ENCODE peak calls at places on chromosomes 11 and 22, in seven cellular contexts. W is H1, B is GM12891, J is SK-N-SH, R is K562, N is HepG2, E is GM12878. A is an unnamed sample.

GRCh38 chr11:36437413-36437812 is 72.7 kb downstream of the TRAF6 start:
- DNase-seq in J (no peak), N (no peak), W (no peak), E (no peak), R (no peak), B (no peak), A (no peak)

GRCh38 chr11:6742260-6742659 is 29.5 kb downstream of the OR2AG2 start:
- DNase-seq in R (no peak), N (no peak), B (no peak), J (no peak), E (no peak), W (no peak), A (no peak)

GRCh38 chr11:62048101-62048500 is 75.7 kb upstream of the INCENP start:
- DNase-seq in W (no peak), E (no peak), N (no peak), R (no peak), B (no peak), J (no peak), A (no peak)

GRCh38 chr22:35958334-35958733 is 70.3 kb downstream of the RBFOX2 start:
- DNase-seq in W (no peak), J (no peak), N (no peak), E (no peak), B (no peak), R (no peak), A (no peak)

GRCh38 chr22:42452916-42453315 is 20.7 kb upstream of the NFAM1 start:
- DNase-seq in W (no peak), B (no peak), N (no peak), R (no peak), E (no peak), J (no peak), A (no peak)

GRCh38 chr11:60950024-60950423 is 2.0 kb downstream of the SLC15A3 start:
- DNase-seq in N (no peak), R (no peak), E (no peak), J (no peak), B (no peak), W (no peak), A (no peak)

GRCh38 chr11:116782728-116783127 is 5.1 kb downstream of the ZPR1 start:
- DNase-seq in J (no peak), R (no peak), N (no peak), B (no peak), E (no peak), W (no peak), A (no peak)

GRCh38 chr11:68956142-68956541 is 24.6 kb downstream of the MRGPRD start:
- DNase-seq in J (peak; percentile 70), W (peak; percentile 85), E (no peak), N (no peak), R (peak; percentile 31), B (peak; percentile 74), A (peak; percentile 56)

GRCh38 chr11:8288166-8288772 is 24.6 kb upstream of the LMO1 start:
- DNase-seq in B (no peak), N (no peak), W (no peak), J (no peak), E (no peak), R (no peak), A (no peak)

GRCh38 chr11:120820040-120820439 is 203.9 kb upstream of the TBCEL start:
- DNase-seq in J (no peak), B (no peak), R (no peak), N (no peak), W (no peak), E (no peak), A (no peak)
- TF ChIP-seq TAF1 in J (no peak), B (no peak), R (no peak), N (no peak), W (no peak), E (no peak), A (no peak)

GRCh38 chr22:16988257-16988656 is 19.8 kb downstream of the GAB4 start:
- DNase-seq in N (no peak), R (no peak), B (no peak), J (no peak), E (no peak), W (no peak), A (no peak)
- TF ChIP-seq TAF1 in N (no peak), R (no peak), B (no peak), J (no peak), E (no peak), W (no peak), A (no peak)

GRCh38 chr11:72140661-72141060 is 5.1 kb downstream of the FOLR3 start:
- DNase-seq in W (no peak), E (no peak), R (no peak), J (no peak), B (no peak), N (no peak), A (no peak)
- TF ChIP-seq TAF1 in W (no peak), E (no peak), R (no peak), J (no peak), B (no peak), N (no peak), A (no peak)

DNA sequence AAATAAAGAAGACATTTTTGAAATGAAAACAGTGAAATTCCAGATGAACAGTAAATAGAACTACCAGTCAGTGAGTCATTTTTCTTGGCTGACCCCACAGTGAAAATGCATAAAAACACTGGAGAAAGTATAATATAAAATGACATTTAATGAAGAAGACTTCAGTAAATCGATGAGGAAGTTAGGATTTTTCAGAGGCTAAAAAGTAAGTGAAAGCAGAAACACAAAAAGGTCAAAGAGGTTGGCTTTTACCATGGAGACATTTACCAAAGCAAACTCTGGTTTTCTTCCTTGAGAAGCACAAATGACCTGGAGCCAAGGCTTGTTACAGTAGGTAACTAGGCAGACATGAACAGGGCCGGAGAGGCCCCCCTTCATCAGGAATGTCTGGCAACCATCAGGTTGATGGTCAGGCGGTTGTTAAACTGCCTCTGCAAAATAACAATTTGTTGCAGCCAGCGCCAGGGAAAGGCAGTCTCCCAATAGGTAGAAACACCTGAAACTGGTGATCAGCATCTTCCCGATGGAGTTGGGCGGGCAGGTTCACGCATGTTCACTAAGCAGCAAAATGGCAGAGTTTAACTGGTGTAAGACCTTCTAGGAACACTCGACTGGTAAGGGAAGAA is 16.7 kb upstream of the TMEM123 start:
- DNase-seq in N (no peak), B (no peak), E (no peak), W (no peak), R (no peak), J (no peak), A (no peak)
- TF ChIP-seq TAF1 in N (no peak), B (no peak), E (no peak), W (no peak), R (no peak), J (no peak), A (no peak)

GRCh38 chr11:58912124-58912523 is 27.2 kb upstream of the GLYATL1 start:
- DNase-seq in N (no peak), B (no peak), R (no peak), J (no peak), E (no peak), W (no peak), A (no peak)

GRCh38 chr11:58905716-58906547 is 33.4 kb upstream of the GLYATL1 start:
- DNase-seq in W (peak; percentile 86), R (no peak), J (peak; percentile 89), B (no peak), N (no peak), E (no peak), A (no peak)

GRCh38 chr11:58905141-58905715 is 34.1 kb upstream of the GLYATL1 start:
- DNase-seq in B (no peak), R (no peak), W (peak; percentile 80), E (no peak), N (no peak), J (peak; percentile 75), A (no peak)

GRCh38 chr11:58902881-58903280 is 36.4 kb upstream of the GLYATL1 start:
- DNase-seq in B (no peak), N (no peak), J (no peak), R (no peak), E (no peak), W (no peak), A (no peak)

GRCh38 chr11:58907780-58908179 is 31.5 kb upstream of the GLYATL1 start:
- DNase-seq in W (no peak), R (no peak), N (no peak), E (no peak), J (no peak), B (no peak), A (no peak)
- TF ChIP-seq TAF1 in W (no peak), R (no peak), N (no peak), E (no peak), J (no peak), B (no peak), A (no peak)

DNA sequence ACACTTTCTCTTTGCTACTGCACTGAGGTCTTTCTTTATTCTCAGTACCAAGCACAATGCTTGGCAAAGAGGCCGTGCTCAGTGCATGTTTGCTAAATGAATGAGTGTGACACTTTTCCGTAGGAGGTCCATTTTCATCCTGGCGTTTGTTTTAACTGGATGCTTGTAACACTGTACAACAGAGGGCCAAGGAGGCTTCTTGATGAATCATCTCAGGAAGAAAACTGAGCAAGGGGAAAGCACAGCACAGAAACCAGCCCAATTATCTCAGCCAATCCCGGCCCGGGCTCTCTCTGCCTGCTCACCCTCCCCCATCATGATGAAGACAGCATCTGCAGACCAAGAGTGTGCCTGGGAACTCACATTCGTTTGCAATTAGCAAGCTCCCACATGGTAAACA is 570.3 kb downstream of the OPCML start:
- DNase-seq in R (no peak), J (peak; percentile 44), E (no peak), W (no peak), N (no peak), B (no peak), A (no peak)
- TF ChIP-seq TAF1 in R (no peak), J (no peak), E (no peak), W (no peak), N (no peak), B (no peak), A (no peak)

GRCh38 chr11:71336176-71336995 is 84.0 kb upstream of the SHANK2 start:
- DNase-seq in W (no peak), R (no peak), E (no peak), N (no peak), B (no peak), J (peak; percentile 34), A (no peak)
- TF ChIP-seq TAF1 in W (no peak), R (no peak), E (no peak), N (no peak), B (no peak), J (no peak), A (no peak)

GRCh38 chr22:46046299-46046685 is 69.3 kb upstream of the WNT7B start:
- DNase-seq in R (no peak), N (no peak), B (no peak), J (no peak), E (no peak), W (no peak), A (no peak)

GRCh38 chr22:46047226-46047625 is 70.3 kb upstream of the WNT7B start:
- DNase-seq in W (no peak), B (no peak), N (no peak), E (no peak), R (no peak), J (no peak), A (no peak)

GRCh38 chr22:46045459-46046298 is 68.7 kb upstream of the WNT7B start:
- DNase-seq in J (no peak), R (no peak), E (no peak), N (no peak), B (no peak), W (no peak), A (no peak)

GRCh38 chr22:46049726-46050450 is 72.9 kb upstream of the WNT7B start:
- DNase-seq in B (no peak), W (no peak), J (no peak), R (no peak), E (no peak), N (no peak), A (no peak)

GRCh38 chr22:46047841-46048595 is 71.1 kb upstream of the WNT7B start:
- DNase-seq in W (no peak), N (no peak), E (no peak), R (no peak), J (no peak), B (no peak), A (no peak)
- TF ChIP-seq TAF1 in W (no peak), N (no peak), E (no peak), R (no peak), J (no peak), B (no peak), A (no peak)